ENCODE peak calls at places on chromosome 1, in six cellular contexts. U is H1, J is mesendoderm, D is mesenchymal stem cell, O is neuronal stem cell, T is IMR-90. Y is an unnamed sample.

GRCh38 chr1:29285771-29286170 is 49.4 kb downstream of the PTPRU start:
- DNase-seq in T (no peak), J (no peak), O (no peak), D (no peak), U (no peak), Y (no peak)

GRCh38 chr1:151196292-151196800 is 2.0 kb upstream of the PIP5K1A start:
- DNase-seq in D (peak), O (peak), T (peak), J (peak), U (no peak), Y (peak)

GRCh38 chr1:113943028-113943811 is 14.1 kb downstream of the HIPK1 start:
- DNase-seq in U (no peak), J (no peak), T (peak), O (no peak), D (peak), Y (no peak)

GRCh38 chr1:17419626-17420328 is 19.7 kb downstream of the RCC2 start:
- DNase-seq in O (peak), T (peak), U (peak), J (peak), D (peak), Y (peak)

GRCh38 chr1:80248886-80249285 is 1242.4 kb upstream of the ADGRL4 start:
- DNase-seq in O (no peak), J (no peak), D (peak), T (peak), U (no peak), Y (no peak)

GRCh38 chr1:27572019-27572678 is 31.8 kb downstream of the AHDC1 start:
- DNase-seq in O (no peak), D (no peak), U (no peak), T (no peak), J (peak), Y (no peak)

GRCh38 chr1:20390589-20391331 is 95.2 kb downstream of the CAMK2N1 start:
- DNase-seq in U (no peak), O (no peak), D (no peak), T (peak), J (no peak), Y (no peak)

GRCh38 chr1:11279630-11280029 is 6.6 kb downstream of the UBIAD1 start:
- DNase-seq in U (no peak), J (no peak), O (no peak), T (no peak), D (no peak), Y (no peak)

GRCh38 chr1:75292013-75292412 is 157.8 kb downstream of the LHX8 start:
- DNase-seq in O (no peak), T (no peak), D (no peak), J (no peak), U (no peak), Y (no peak)

GRCh38 chr1:8191474-8191873 is 126.4 kb upstream of the SLC45A1 start:
- DNase-seq in U (no peak), T (no peak), J (no peak), O (no peak), D (no peak), Y (no peak)

GRCh38 chr1:60874703-60875102 is 207.7 kb upstream of the NFIA start:
- DNase-seq in T (peak), D (no peak), J (peak), U (no peak), O (no peak), Y (no peak)

GRCh38 chr1:218971166-218971565 is 202.5 kb upstream of the LYPLAL1 start:
- DNase-seq in T (peak), D (peak), O (no peak), J (no peak), U (no peak), Y (no peak)

GRCh38 chr1:220347654-220348175 is 75.5 kb upstream of the RAB3GAP2 start:
- DNase-seq in T (no peak), O (no peak), D (no peak), J (no peak), U (no peak), Y (no peak)

GRCh38 chr1:67705735-67706454 is 20.9 kb downstream of the GADD45A start:
- DNase-seq in T (no peak), D (no peak), J (no peak), U (no peak), O (no peak), Y (no peak)

GRCh38 chr1:180482425-180483275 is 19.7 kb downstream of the ACBD6 start:
- DNase-seq in T (peak), O (peak), J (peak), U (no peak), D (peak), Y (no peak)

GRCh38 chr1:211576717-211577116 is 2.2 kb downstream of the SLC30A1 start:
- DNase-seq in J (no peak), D (no peak), U (no peak), T (no peak), O (no peak), Y (no peak)

GRCh38 chr1:211578640-211579433 is at the start of gene SLC30A1:
- DNase-seq in D (peak), U (peak), T (peak), J (peak), O (peak), Y (peak)

GRCh38 chr1:211579434-211580302 is 707 bp upstream of the SLC30A1 start:
- DNase-seq in O (no peak), U (no peak), D (peak), J (peak), T (peak), Y (peak)

GRCh38 chr1:211577826-211578639 is 928 bp downstream of the SLC30A1 start:
- DNase-seq in O (peak), U (peak), D (peak), J (peak), T (peak), Y (peak)

GRCh38 chr1:211577277-211577825 is 1.6 kb downstream of the SLC30A1 start:
- DNase-seq in U (no peak), J (no peak), T (peak), O (no peak), D (peak), Y (no peak)
- H3K18ac ChIP-seq in U (no peak), J (no peak), T (peak), O (no peak), D (peak), Y (peak)

DNA sequence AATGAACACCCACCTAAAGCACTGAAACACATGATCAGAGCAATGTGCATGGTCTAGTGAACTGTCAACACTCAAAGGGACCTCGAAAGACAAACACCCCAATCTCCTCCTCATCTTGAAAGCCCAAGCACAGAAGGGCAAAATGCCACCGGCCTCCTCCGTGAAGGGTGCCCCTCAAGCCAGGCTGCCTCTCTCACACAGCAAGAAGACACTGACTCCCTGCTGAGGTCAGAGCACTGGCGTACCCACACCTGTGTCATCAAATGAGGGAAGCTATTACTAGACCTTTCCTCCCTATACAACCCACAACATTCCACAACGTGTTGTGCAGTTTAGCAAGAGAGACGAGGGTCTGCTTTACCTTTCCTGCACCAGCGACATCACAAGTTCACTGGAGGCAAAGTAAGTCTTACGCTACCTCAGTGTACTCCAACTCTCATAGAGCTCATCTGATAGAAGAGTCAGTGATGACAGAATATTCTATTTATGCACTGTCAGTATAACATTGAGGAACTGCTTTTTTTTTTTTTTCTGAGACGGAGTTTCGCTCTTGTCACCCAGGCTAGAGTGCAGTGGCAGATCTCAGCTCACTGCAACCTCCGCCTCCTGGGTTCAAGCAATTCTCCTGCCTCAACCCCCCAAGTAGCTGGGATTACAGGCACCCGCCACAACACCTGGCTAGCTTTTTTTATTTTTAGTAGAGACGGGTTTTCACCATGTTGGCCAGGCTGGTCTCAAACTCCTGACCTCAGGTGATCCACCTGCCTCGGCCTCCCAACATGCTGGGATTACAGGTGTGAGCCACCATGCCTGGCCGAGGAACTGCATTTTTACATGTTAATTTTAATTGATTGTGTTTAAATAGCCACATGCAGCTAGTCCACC is 3.3 kb downstream of the SH3BP5L start:
- DNase-seq in U (no peak), D (no peak), J (no peak), T (no peak), O (no peak), Y (no peak)
- H3K18ac ChIP-seq in U (no peak), D (no peak), J (no peak), T (no peak), O (no peak), Y (no peak)

DNA sequence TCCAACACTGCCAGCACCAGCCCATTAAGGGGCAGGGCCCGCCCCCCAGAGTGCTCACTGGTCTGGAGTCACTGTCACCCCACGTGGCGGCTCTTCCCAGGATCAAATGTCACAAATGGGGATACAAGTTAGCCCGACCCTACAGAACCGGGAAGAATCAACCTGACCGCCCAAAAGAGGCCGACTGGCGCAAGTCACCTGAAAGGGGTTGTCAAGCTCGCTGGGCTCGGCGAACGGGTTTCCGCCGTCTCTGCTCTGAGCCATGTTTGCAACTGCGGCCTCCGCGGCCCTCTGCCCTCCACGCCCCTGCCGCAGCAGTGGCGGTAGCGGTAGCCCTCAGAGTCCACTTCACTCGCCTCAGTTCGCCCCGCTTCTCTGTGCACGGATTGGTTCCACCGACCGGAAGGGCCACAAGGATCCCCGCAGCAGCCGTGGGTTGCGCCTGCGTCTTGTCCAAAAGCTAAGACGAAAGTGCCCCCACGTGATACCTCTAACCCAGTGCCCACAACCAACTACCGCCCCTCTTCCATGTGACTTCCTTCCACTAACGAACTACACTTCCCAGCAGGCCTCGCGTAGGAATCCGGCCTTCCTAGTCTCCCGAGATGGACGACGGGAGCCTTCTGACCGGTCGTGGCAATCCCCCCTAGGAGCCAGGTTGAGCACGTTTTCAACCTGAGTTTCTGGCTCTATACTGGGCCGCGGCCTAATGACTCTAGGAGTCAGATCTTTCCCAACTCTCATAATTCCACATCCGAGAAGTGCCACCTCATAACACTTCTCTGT is at the start of gene SCAMP3:
- DNase-seq in U (peak), O (peak), J (peak), D (peak), T (peak), Y (peak)
- H3K18ac ChIP-seq in U (peak), O (peak), J (no peak), D (peak), T (peak), Y (no peak)

GRCh38 chr1:150067184-150068182 is at the start of gene VPS45:
- DNase-seq in U (peak), D (peak), J (peak), O (peak), T (peak), Y (peak)
- H3K18ac ChIP-seq in U (peak), D (peak), J (peak), O (peak), T (peak), Y (peak)

DNA sequence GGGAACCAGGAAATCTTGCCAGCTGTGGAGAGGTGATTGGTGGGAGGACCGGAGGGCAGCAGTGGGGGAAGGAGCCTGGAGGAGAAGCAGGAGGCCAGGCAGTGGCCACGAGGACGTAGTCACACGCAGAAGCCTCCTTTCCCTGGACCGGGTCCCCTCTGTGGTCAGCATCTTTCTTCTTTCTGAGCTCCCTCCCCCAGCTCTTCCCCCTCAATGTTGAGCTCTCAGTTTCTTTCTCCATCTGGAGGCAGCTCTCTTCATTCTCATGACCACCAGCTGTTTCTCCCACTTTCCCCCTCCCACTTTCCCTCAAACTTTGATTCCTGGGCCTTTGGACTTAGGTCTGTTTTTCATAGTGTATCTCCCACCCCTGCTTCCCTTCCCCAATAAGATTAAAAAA is 18.3 kb downstream of the KIRREL1 start:
- DNase-seq in T (peak), O (no peak), D (peak), J (no peak), U (no peak), Y (no peak)
- H3K18ac ChIP-seq in T (peak), O (peak), D (peak), J (peak), U (peak), Y (no peak)

DNA sequence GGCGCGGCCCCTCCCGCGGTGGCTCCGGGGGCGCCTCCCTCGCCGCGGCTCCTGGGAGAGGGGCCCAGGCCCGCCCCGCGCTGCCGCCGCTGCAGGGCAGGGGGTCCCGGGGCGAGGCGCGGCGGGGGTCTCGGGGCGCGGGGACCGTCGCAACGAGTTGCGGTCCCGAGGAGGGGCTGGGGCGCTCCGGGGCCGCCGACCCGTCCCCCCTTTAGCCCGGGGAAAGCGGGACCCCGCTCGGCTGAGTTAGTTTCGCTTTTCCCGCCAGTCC is 482 bp downstream of the SPSB1 start:
- DNase-seq in J (no peak), O (no peak), D (no peak), U (no peak), T (no peak), Y (no peak)
- H3K18ac ChIP-seq in J (peak), O (peak), D (peak), U (no peak), T (no peak), Y (no peak)

DNA sequence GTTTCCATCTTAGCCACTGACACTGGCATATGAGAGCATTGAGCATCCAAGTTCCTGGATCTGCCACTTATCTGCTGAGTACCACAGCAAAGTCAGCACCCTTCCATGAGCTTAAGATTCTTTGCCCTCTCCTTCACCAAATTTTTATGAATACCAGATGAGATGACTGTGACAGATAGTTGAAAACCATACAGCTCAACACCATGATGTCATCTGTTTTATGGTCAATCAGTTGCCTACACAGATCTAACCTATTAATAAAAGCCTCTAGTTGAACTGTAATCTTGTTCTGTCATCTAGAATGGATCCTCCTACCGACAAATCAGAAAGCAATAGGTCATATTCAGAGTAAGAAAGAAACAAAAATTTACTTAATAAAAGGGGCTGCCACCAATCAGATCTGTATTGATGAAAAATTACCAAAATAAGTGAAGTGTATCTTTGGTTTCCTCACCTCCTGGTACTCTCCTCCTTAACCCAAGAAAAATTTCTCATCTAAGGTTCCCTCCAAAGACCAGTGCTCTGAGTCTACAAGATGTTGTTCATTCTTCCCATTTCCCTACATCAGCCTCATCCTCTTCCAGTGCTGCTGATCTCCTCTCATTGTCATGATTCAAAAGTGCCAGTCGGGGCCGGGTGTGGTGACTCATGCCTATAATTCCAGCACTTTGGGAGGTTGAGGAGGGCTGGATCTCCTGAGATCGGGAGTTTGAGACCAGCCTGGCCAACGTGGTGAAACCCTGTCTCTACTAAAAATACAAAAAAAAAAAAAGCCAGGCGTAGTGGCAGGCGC is 138.8 kb upstream of the CTTNBP2NL start:
- DNase-seq in U (no peak), T (no peak), O (no peak), J (no peak), D (no peak), Y (no peak)
- H3K18ac ChIP-seq in U (no peak), T (no peak), O (no peak), J (no peak), D (no peak), Y (no peak)